ENCODE peak calls at places on chromosomes 4 and X, in six cellular contexts. O is NCI-H146, T is cardiac muscle cell, M is endodermal cell, A is EL, F is NCI-H524. I is an unnamed sample.

GRCh38 chrX:132217203-132218073 is 1.8 kb downstream of the RAP2C start:
- DNase-seq in T (peak; percentile 93), F (peak; percentile 79), O (peak; percentile 79), A (peak; percentile 78), M (peak; percentile 86), I (peak; percentile 72)

GRCh38 chr4:109406337-109406931 is 27.2 kb upstream of the SEC24B start:
- DNase-seq in M (peak; percentile 65), O (peak; percentile 14), F (no peak), T (peak; percentile 63), A (peak; percentile 45), I (peak; percentile 42)

GRCh38 chrX:152917969-152918579 is 20.2 kb downstream of the ZNF185 start:
- DNase-seq in O (no peak), T (no peak), M (no peak), F (no peak), A (no peak), I (no peak)

GRCh38 chr4:103402198-103402597 is 204.1 kb upstream of the CENPE start:
- DNase-seq in O (no peak), T (no peak), F (no peak), A (no peak), M (no peak), I (no peak)

GRCh38 chrX:119606508-119607389 is 525 bp upstream of the NKRF start:
- DNase-seq in O (no peak), T (no peak), M (no peak), A (no peak), F (no peak), I (no peak)

GRCh38 chr4:58776627-58777026 is 1666.4 kb upstream of the IGFBP7 start:
- DNase-seq in O (no peak), T (no peak), F (no peak), M (no peak), A (no peak), I (no peak)

GRCh38 chr4:157810137-157810774 is 362.6 kb downstream of the GASK1B start:
- DNase-seq in F (no peak), A (no peak), O (no peak), M (no peak), T (no peak), I (no peak)

GRCh38 chrX:46713672-46714487 is 45.0 kb downstream of the SLC9A7 start:
- DNase-seq in F (no peak), A (peak; percentile 49), M (no peak), T (no peak), O (no peak), I (no peak)

GRCh38 chr4:64014647-64015046 is 394.6 kb downstream of the TECRL start:
- DNase-seq in T (no peak), F (no peak), A (no peak), O (no peak), M (no peak), I (no peak)

GRCh38 chr4:47213539-47213938 is 182.2 kb downstream of the GABRB1 start:
- DNase-seq in M (no peak), F (no peak), T (no peak), O (no peak), A (peak; percentile 5), I (no peak)

GRCh38 chr4:55545133-55545532 is 1.6 kb downstream of the CLOCK start:
- DNase-seq in A (peak; percentile 46), O (peak; percentile 13), T (peak; percentile 18), M (no peak), F (no peak), I (no peak)

GRCh38 chr4:29311231-29311630 is 1408.9 kb upstream of the PCDH7 start:
- DNase-seq in T (no peak), O (no peak), A (peak; percentile 66), F (no peak), M (no peak), I (no peak)

GRCh38 chr4:76211769-76212168 is 1.9 kb downstream of the SCARB2 start:
- DNase-seq in F (no peak), T (no peak), M (no peak), O (no peak), A (no peak), I (no peak)

GRCh38 chr4:81807927-81808672 is 336.4 kb upstream of the RASGEF1B start:
- DNase-seq in O (peak; percentile 96), M (no peak), A (no peak), T (no peak), F (peak; percentile 80), I (no peak)

GRCh38 chr4:83873996-83874395 is 338.1 kb downstream of the GPAT3 start:
- DNase-seq in A (no peak), M (no peak), O (no peak), T (no peak), F (no peak), I (no peak)

GRCh38 chr4:42339935-42340406 is 57.3 kb upstream of the SHISA3 start:
- DNase-seq in A (peak; percentile 1), O (no peak), F (no peak), M (peak; percentile 66), T (peak; percentile 16), I (no peak)

GRCh38 chr4:89305712-89306437 is 1.7 kb downstream of the GPRIN3 start:
- DNase-seq in M (no peak), A (no peak), O (no peak), F (no peak), T (no peak), I (no peak)

GRCh38 chrX:103779156-103779555 is 2.5 kb downstream of the PLP1 start:
- DNase-seq in T (no peak), A (no peak), O (peak; percentile 29), M (no peak), F (peak; percentile 5), I (no peak)

GRCh38 chr4:71222661-71223060 is 116.2 kb upstream of the SLC4A4 start:
- DNase-seq in O (no peak), F (no peak), A (peak; percentile 41), T (no peak), M (no peak), I (no peak)

GRCh38 chrX:150768580-150769190 is 75.5 kb downstream of the MTMR1 start:
- DNase-seq in F (no peak), T (no peak), A (no peak), M (no peak), O (no peak), I (no peak)

GRCh38 chr4:53315300-53315699 is 50.6 kb downstream of the SCFD2 start:
- DNase-seq in F (no peak), O (no peak), T (no peak), M (peak; percentile 44), A (no peak), I (no peak)

GRCh38 chr4:119517361-119518229 is 111.0 kb downstream of the PDE5A start:
- DNase-seq in M (no peak), T (no peak), F (no peak), A (peak; percentile 84), O (no peak), I (no peak)

GRCh38 chr4:4919926-4920325 is 60.5 kb downstream of the MSX1 start:
- DNase-seq in O (no peak), A (peak; percentile 21), T (no peak), M (peak; percentile 17), F (no peak), I (no peak)

GRCh38 chrX:155819966-155820491 is 61.1 kb upstream of the VAMP7 start:
- DNase-seq in A (peak; percentile 76), T (peak; percentile 75), M (peak; percentile 81), F (peak; percentile 77), O (peak; percentile 22), I (peak; percentile 60)

GRCh38 chrX:109952050-109952449 is 50.9 kb upstream of the TMEM164 start:
- DNase-seq in T (no peak), A (no peak), O (no peak), F (no peak), M (no peak), I (no peak)

GRCh38 chrX:1507511-1508463 is 29.2 kb downstream of the P2RY8 start:
- DNase-seq in O (no peak), T (no peak), M (no peak), F (no peak), A (no peak), I (no peak)

GRCh38 chr4:47641755-47642154 is 156.7 kb downstream of the ATP10D start:
- DNase-seq in M (no peak), A (peak; percentile 9), T (no peak), O (no peak), F (no peak), I (no peak)